ENCODE peak calls at places on chromosomes 2 and 18, in nine cellular contexts. T, Q, X, R, N, Z, L, U and C are unnamed samples.

GRCh38 chr2:226310081-226310625 is 489.5 kb downstream of the IRS1 start:
- DNase-seq in T (no peak), Q (no peak), X (peak), R (peak), N (no peak), Z (no peak), L (no peak), U (no peak), C (no peak)

GRCh38 chr2:131030478-131030971 is 62.7 kb downstream of the FAM168B start:
- DNase-seq in T (no peak), Q (no peak), X (no peak), R (no peak), N (no peak), Z (no peak), L (no peak), U (no peak), C (no peak)

GRCh38 chr2:75605770-75606535 is 40.6 kb upstream of the MRPL19 start:
- DNase-seq in T (no peak), Q (no peak), X (peak), R (peak), N (no peak), Z (no peak), L (no peak), U (no peak), C (no peak)

GRCh38 chr2:187117483-187117882 is 268.5 kb upstream of the ZSWIM2 start:
- DNase-seq in T (no peak), Q (no peak), X (no peak), R (no peak), N (peak), Z (no peak), L (no peak), U (no peak), C (no peak)

GRCh38 chr2:238838786-238839327 is 9.0 kb upstream of the TWIST2 start:
- DNase-seq in T (no peak), Q (no peak), X (no peak), R (no peak), N (no peak), Z (no peak), L (no peak), U (no peak), C (no peak)

GRCh38 chr2:160278889-160279196 is 78.8 kb upstream of the ITGB6 start:
- DNase-seq in T (no peak), Q (no peak), X (no peak), R (peak), N (no peak), Z (no peak), L (no peak), U (no peak), C (no peak)

GRCh38 chr2:24477229-24477628 is 13.8 kb upstream of the NCOA1 start:
- DNase-seq in T (no peak), Q (peak), X (no peak), R (no peak), N (peak), Z (no peak), L (no peak), U (no peak), C (no peak)

GRCh38 chr18:37505321-37505720 is 60.3 kb downstream of the CELF4 start:
- DNase-seq in T (no peak), Q (no peak), X (no peak), R (no peak), N (no peak), Z (no peak), L (no peak), U (no peak), C (no peak)

GRCh38 chr2:45331034-45331786 is 279.9 kb downstream of the SRBD1 start:
- DNase-seq in T (no peak), Q (no peak), X (no peak), R (no peak), N (no peak), Z (no peak), L (no peak), U (no peak), C (no peak)

GRCh38 chr18:10482363-10482984 is 28.0 kb downstream of the APCDD1 start:
- DNase-seq in T (no peak), Q (peak), X (no peak), R (no peak), N (peak), Z (no peak), L (no peak), U (no peak), C (no peak)

GRCh38 chr2:114001152-114001551 is 111.3 kb downstream of the ACTR3 start:
- DNase-seq in T (no peak), Q (no peak), X (no peak), R (no peak), N (no peak), Z (no peak), L (no peak), U (no peak), C (no peak)

GRCh38 chr2:99430614-99431258 is 59.1 kb downstream of the REV1 start:
- DNase-seq in T (no peak), Q (no peak), X (peak), R (no peak), N (no peak), Z (no peak), L (no peak), U (no peak), C (no peak)

GRCh38 chr18:10009321-10010144 is 95.7 kb downstream of the VAPA start:
- DNase-seq in T (no peak), Q (no peak), X (no peak), R (no peak), N (no peak), Z (no peak), L (no peak), U (no peak), C (no peak)

GRCh38 chr2:20599001-20599600 is 51.8 kb downstream of the HS1BP3 start:
- DNase-seq in T (peak), Q (no peak), X (no peak), R (no peak), N (no peak), Z (no peak), L (no peak), U (no peak), C (no peak)

GRCh38 chr2:226583715-226584114 is 215.9 kb downstream of the IRS1 start:
- DNase-seq in T (no peak), Q (no peak), X (peak), R (peak), N (no peak), Z (no peak), L (no peak), U (no peak), C (no peak)

GRCh38 chr2:28617502-28618184 is 121.8 kb downstream of the PLB1 start:
- DNase-seq in T (no peak), Q (no peak), X (no peak), R (no peak), N (no peak), Z (no peak), L (no peak), U (no peak), C (no peak)

GRCh38 chr2:236577481-236578410 is 8.1 kb downstream of the ACKR3 start:
- DNase-seq in T (peak), Q (no peak), X (no peak), R (no peak), N (no peak), Z (no peak), L (no peak), U (no peak), C (no peak)

GRCh38 chr2:193331701-193332100 is 1137.0 kb upstream of the TMEFF2 start:
- DNase-seq in T (no peak), Q (no peak), X (no peak), R (no peak), N (no peak), Z (no peak), L (no peak), U (no peak), C (no peak)

GRCh38 chr2:11491348-11491930 is 25.5 kb upstream of the E2F6 start:
- DNase-seq in T (no peak), Q (no peak), X (no peak), R (no peak), N (no peak), Z (no peak), L (no peak), U (no peak), C (no peak)

GRCh38 chr2:109322111-109322510 is 193.1 kb downstream of the SH3RF3 start:
- DNase-seq in T (peak), Q (no peak), X (peak), R (peak), N (no peak), Z (no peak), L (no peak), U (no peak), C (no peak)

GRCh38 chr18:25726278-25726677 is 364.1 kb downstream of the SS18 start:
- DNase-seq in T (no peak), Q (no peak), X (peak), R (peak), N (no peak), Z (no peak), L (no peak), U (peak), C (no peak)

GRCh38 chr2:164103271-164103670 is 367.5 kb upstream of the FIGN start:
- DNase-seq in T (no peak), Q (no peak), X (no peak), R (no peak), N (peak), Z (no peak), L (no peak), U (no peak), C (no peak)

GRCh38 chr18:79169958-79170555 is 100.9 kb downstream of the ATP9B start:
- DNase-seq in T (no peak), Q (peak), X (no peak), R (no peak), N (no peak), Z (no peak), L (no peak), U (no peak), C (no peak)

GRCh38 chr2:64228126-64228678 is 84.0 kb upstream of the PELI1 start:
- DNase-seq in T (peak), Q (peak), X (peak), R (peak), N (peak), Z (peak), L (peak), U (peak), C (peak)

GRCh38 chr2:135271006-135271405 is 218.9 kb downstream of the RAB3GAP1 start:
- DNase-seq in T (no peak), Q (no peak), X (no peak), R (no peak), N (no peak), Z (no peak), L (no peak), U (no peak), C (no peak)

GRCh38 chr2:107405261-107405660 is 421.4 kb upstream of the RGPD4 start:
- DNase-seq in T (no peak), Q (no peak), X (no peak), R (no peak), N (no peak), Z (no peak), L (no peak), U (no peak), C (no peak)

GRCh38 chr2:152336854-152337510 is 2.0 kb downstream of the FMNL2 start:
- DNase-seq in T (peak), Q (peak), X (no peak), R (peak), N (peak), Z (no peak), L (no peak), U (peak), C (no peak)

GRCh38 chr2:133986076-133986837 is 267.6 kb upstream of the MGAT5 start:
- DNase-seq in T (no peak), Q (no peak), X (no peak), R (peak), N (no peak), Z (no peak), L (no peak), U (no peak), C (no peak)

GRCh38 chr18:59220164-59220783 is 316 bp downstream of the GRP start:
- DNase-seq in T (no peak), Q (no peak), X (no peak), R (no peak), N (peak), Z (no peak), L (no peak), U (no peak), C (no peak)

GRCh38 chr2:17628349-17629261 is 88.1 kb downstream of the VSNL1 start:
- DNase-seq in T (no peak), Q (no peak), X (no peak), R (no peak), N (no peak), Z (no peak), L (no peak), U (no peak), C (no peak)

GRCh38 chr18:68263481-68263880 is 451.4 kb downstream of the TMX3 start:
- DNase-seq in T (no peak), Q (no peak), X (no peak), R (peak), N (no peak), Z (no peak), L (no peak), U (no peak), C (no peak)

GRCh38 chr2:23400703-23401102 is 15.7 kb downstream of the KLHL29 start:
- DNase-seq in T (no peak), Q (no peak), X (no peak), R (no peak), N (no peak), Z (no peak), L (no peak), U (no peak), C (no peak)

GRCh38 chr2:45497355-45497754 is 113.7 kb downstream of the SRBD1 start:
- DNase-seq in T (no peak), Q (no peak), X (no peak), R (peak), N (no peak), Z (no peak), L (peak), U (no peak), C (no peak)

GRCh38 chr2:239113164-239113563 is 265.3 kb downstream of the TWIST2 start:
- DNase-seq in T (no peak), Q (peak), X (no peak), R (no peak), N (no peak), Z (no peak), L (no peak), U (no peak), C (no peak)

GRCh38 chr2:224922142-224922727 is 120.0 kb downstream of the DOCK10 start:
- DNase-seq in T (no peak), Q (peak), X (no peak), R (no peak), N (no peak), Z (no peak), L (peak), U (no peak), C (no peak)

GRCh38 chr2:27264253-27264752 is 1.5 kb upstream of the SLC30A3 start:
- DNase-seq in T (no peak), Q (no peak), X (no peak), R (no peak), N (peak), Z (no peak), L (peak), U (no peak), C (no peak)

GRCh38 chr2:27261241-27261925 is 1.5 kb downstream of the SLC30A3 start:
- DNase-seq in T (no peak), Q (no peak), X (no peak), R (no peak), N (no peak), Z (no peak), L (no peak), U (no peak), C (no peak)

GRCh38 chr2:27263287-27264252 is 723 bp upstream of the SLC30A3 start:
- DNase-seq in T (no peak), Q (no peak), X (no peak), R (no peak), N (no peak), Z (no peak), L (peak), U (no peak), C (no peak)

GRCh38 chr2:27261926-27262298 is 935 bp downstream of the SLC30A3 start:
- DNase-seq in T (no peak), Q (no peak), X (no peak), R (no peak), N (no peak), Z (no peak), L (no peak), U (no peak), C (no peak)

GRCh38 chr2:27262379-27263286 is at the start of gene SLC30A3:
- DNase-seq in T (peak), Q (no peak), X (no peak), R (no peak), N (peak), Z (peak), L (peak), U (peak), C (peak)
- TF ChIP-seq CTCF in T (no peak), Q (no peak), X (no peak), R (no peak), N (peak), Z (no peak), L (peak), U (no peak), C (no peak)

GRCh38 chr2:132715986-132716385 is 46.0 kb upstream of the LYPD1 start:
- DNase-seq in T (no peak), Q (no peak), X (no peak), R (no peak), N (no peak), Z (no peak), L (no peak), U (no peak), C (no peak)
- TF ChIP-seq CTCF in T (no peak), Q (no peak), X (no peak), R (no peak), N (no peak), Z (no peak), L (no peak), U (no peak), C (no peak)

GRCh38 chr2:177211602-177212105 is 940 bp upstream of the HNRNPA3 start:
- DNase-seq in T (no peak), Q (peak), X (no peak), R (no peak), N (no peak), Z (no peak), L (no peak), U (no peak), C (no peak)

GRCh38 chr2:177212895-177213856 is 582 bp downstream of the HNRNPA3 start:
- DNase-seq in T (peak), Q (peak), X (peak), R (peak), N (peak), Z (peak), L (peak), U (peak), C (peak)

GRCh38 chr2:177217247-177217843 is 4.8 kb downstream of the HNRNPA3 start:
- DNase-seq in T (no peak), Q (no peak), X (no peak), R (no peak), N (no peak), Z (no peak), L (no peak), U (no peak), C (no peak)

GRCh38 chr2:177211148-177211547 is 1.4 kb upstream of the HNRNPA3 start:
- DNase-seq in T (no peak), Q (peak), X (no peak), R (no peak), N (no peak), Z (no peak), L (no peak), U (no peak), C (no peak)

DNA sequence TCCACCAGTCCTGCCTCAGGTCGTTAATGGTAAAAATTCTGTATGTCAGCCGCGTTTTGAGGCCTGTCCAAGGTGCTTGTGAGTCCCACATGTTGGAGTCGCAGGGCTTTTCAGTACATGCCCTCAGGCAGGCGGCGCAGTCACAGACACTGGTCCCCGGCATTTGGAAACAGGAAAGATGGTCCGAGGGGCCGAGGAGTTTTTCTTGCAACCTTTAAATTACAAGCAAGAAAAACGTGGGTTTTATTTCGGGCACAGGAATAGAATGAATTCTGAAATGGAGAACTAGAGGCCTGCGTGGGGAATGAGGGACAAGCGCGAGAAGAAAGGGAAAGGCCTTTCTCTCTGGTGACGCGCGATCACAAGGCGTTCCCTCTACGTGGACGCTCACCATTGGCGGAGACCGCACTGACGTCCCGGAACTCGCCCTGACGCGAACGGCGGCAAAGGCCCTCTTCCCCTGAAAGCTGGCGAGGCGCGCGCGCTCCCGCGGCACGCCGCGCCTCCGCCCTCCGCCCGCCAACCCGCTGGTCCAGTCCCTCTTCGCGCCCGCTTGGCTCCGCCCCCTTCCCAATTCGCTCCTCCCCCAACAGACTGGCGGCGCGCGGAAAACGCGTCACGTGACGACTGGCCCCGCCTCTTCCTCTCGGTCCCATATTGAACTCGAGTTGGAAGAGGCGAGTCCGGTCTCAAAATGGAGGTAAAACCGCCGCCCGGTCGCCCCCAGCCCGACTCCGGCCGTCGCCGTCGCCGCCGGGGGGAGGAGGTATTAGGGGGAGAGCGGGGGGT is at the start of gene HNRNPA3:
- DNase-seq in T (peak), Q (peak), X (peak), R (peak), N (peak), Z (peak), L (peak), U (peak), C (peak)
- TF ChIP-seq CTCF in T (peak), Q (no peak), X (peak), R (peak), N (peak), Z (no peak), L (peak), U (no peak), C (no peak)

DNA sequence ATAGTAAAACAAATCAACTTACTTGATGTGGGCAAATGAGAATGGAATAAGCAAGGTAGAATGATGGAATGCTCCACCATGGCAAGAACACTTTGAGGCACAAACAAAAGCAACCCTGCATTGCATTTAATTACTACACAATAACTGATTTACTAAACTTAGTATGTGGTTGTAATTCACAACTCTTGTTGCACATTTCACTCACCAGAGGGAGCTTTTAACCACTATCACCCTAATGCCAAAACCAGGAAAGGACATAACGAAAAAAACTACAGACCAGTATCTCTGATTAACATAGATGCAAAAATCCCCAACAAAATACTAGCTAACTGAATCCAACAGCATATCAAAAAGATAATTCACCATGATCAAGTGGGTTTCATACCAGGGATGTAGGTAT is 659.8 kb downstream of the CPS1 start:
- DNase-seq in T (no peak), Q (no peak), X (no peak), R (no peak), N (no peak), Z (no peak), L (peak), U (no peak), C (no peak)
- TF ChIP-seq CTCF in T (no peak), Q (no peak), X (no peak), R (peak), N (peak), Z (no peak), L (peak), U (peak), C (no peak)